ENCODE peak calls at places on chromosome 7, in eight cellular contexts. One of them, this sample, is unnamed. For H3K4me1, the result is how much of the 10 kb centered on the place peaks cover.

GRCh38 chr7:152699101-152699500 is 23.2 kb upstream of the XRCC2 start:
- DNase-seq in colonic mucosa: no peak
- DNase-seq in IMR-90: no peak
- DNase-seq in A549: no peak
- DNase-seq in fibroblast of lung: no peak
- DNase-seq in thoracic aorta: no peak
- DNase-seq in HCT116: no peak
- DNase-seq in body of pancreas: no peak
- DNase-seq in this sample: no peak

GRCh38 chr7:122340427-122340826 is 35.9 kb upstream of the FEZF1 start:
- DNase-seq in colonic mucosa: no peak
- DNase-seq in IMR-90: no peak
- DNase-seq in A549: no peak
- DNase-seq in fibroblast of lung: no peak
- DNase-seq in thoracic aorta: no peak
- DNase-seq in HCT116: no peak
- DNase-seq in body of pancreas: no peak
- DNase-seq in this sample: no peak

GRCh38 chr7:72275412-72276070 is 136.6 kb downstream of the CALN1 start:
- DNase-seq in colonic mucosa: no peak
- DNase-seq in IMR-90: no peak
- DNase-seq in A549: no peak
- DNase-seq in fibroblast of lung: no peak
- DNase-seq in thoracic aorta: no peak
- DNase-seq in HCT116: no peak
- DNase-seq in body of pancreas: no peak
- DNase-seq in this sample: no peak

GRCh38 chr7:142455392-142455791 is 197.5 kb upstream of the PRSS58 start:
- DNase-seq in colonic mucosa: no peak
- DNase-seq in IMR-90: no peak
- DNase-seq in A549: no peak
- DNase-seq in fibroblast of lung: no peak
- DNase-seq in thoracic aorta: no peak
- DNase-seq in HCT116: no peak
- DNase-seq in body of pancreas: no peak
- DNase-seq in this sample: no peak

GRCh38 chr7:155918720-155919399 is 106.6 kb upstream of the SHH start:
- DNase-seq in colonic mucosa: peak
- DNase-seq in IMR-90: peak
- DNase-seq in A549: peak
- DNase-seq in fibroblast of lung: peak
- DNase-seq in thoracic aorta: no peak
- DNase-seq in HCT116: peak
- DNase-seq in body of pancreas: peak
- DNase-seq in this sample: peak

GRCh38 chr7:3301831-3302618 is 973 bp downstream of the SDK1 start:
- DNase-seq in colonic mucosa: no peak
- DNase-seq in IMR-90: peak
- DNase-seq in A549: peak
- DNase-seq in fibroblast of lung: peak
- DNase-seq in thoracic aorta: no peak
- DNase-seq in HCT116: no peak
- DNase-seq in body of pancreas: peak
- DNase-seq in this sample: peak

GRCh38 chr7:68613405-68613804 is 984.9 kb upstream of the AUTS2 start:
- DNase-seq in colonic mucosa: no peak
- DNase-seq in IMR-90: no peak
- DNase-seq in A549: no peak
- DNase-seq in fibroblast of lung: peak
- DNase-seq in thoracic aorta: no peak
- DNase-seq in HCT116: no peak
- DNase-seq in body of pancreas: no peak
- DNase-seq in this sample: no peak

GRCh38 chr7:41110186-41110585 is 592.7 kb downstream of the INHBA start:
- DNase-seq in colonic mucosa: no peak
- DNase-seq in IMR-90: peak
- DNase-seq in A549: no peak
- DNase-seq in fibroblast of lung: peak
- DNase-seq in thoracic aorta: no peak
- DNase-seq in HCT116: no peak
- DNase-seq in body of pancreas: no peak
- DNase-seq in this sample: no peak

GRCh38 chr7:103338864-103339263 is 5.7 kb downstream of the DNAJC2 start:
- DNase-seq in colonic mucosa: no peak
- DNase-seq in IMR-90: no peak
- DNase-seq in A549: no peak
- DNase-seq in fibroblast of lung: no peak
- DNase-seq in thoracic aorta: no peak
- DNase-seq in HCT116: no peak
- DNase-seq in body of pancreas: no peak
- DNase-seq in this sample: no peak

GRCh38 chr7:38548605-38549004 is 82.6 kb downstream of the AMPH start:
- DNase-seq in colonic mucosa: peak
- DNase-seq in IMR-90: no peak
- DNase-seq in A549: no peak
- DNase-seq in fibroblast of lung: no peak
- DNase-seq in thoracic aorta: no peak
- DNase-seq in HCT116: no peak
- DNase-seq in body of pancreas: no peak
- DNase-seq in this sample: no peak

GRCh38 chr7:28685660-28686417 is 272.3 kb downstream of the TRIL start:
- DNase-seq in colonic mucosa: peak
- DNase-seq in IMR-90: peak
- DNase-seq in A549: peak
- DNase-seq in fibroblast of lung: peak
- DNase-seq in thoracic aorta: peak
- DNase-seq in HCT116: peak
- DNase-seq in body of pancreas: peak
- DNase-seq in this sample: peak

GRCh38 chr7:47622946-47623640 is 41.2 kb upstream of the TNS3 start:
- DNase-seq in colonic mucosa: no peak
- DNase-seq in IMR-90: peak
- DNase-seq in A549: peak
- DNase-seq in fibroblast of lung: peak
- DNase-seq in thoracic aorta: no peak
- DNase-seq in HCT116: no peak
- DNase-seq in body of pancreas: peak
- DNase-seq in this sample: peak

GRCh38 chr7:77746164-77746823 is 50.0 kb downstream of the RSBN1L start:
- DNase-seq in colonic mucosa: no peak
- DNase-seq in IMR-90: no peak
- DNase-seq in A549: no peak
- DNase-seq in fibroblast of lung: no peak
- DNase-seq in thoracic aorta: no peak
- DNase-seq in HCT116: no peak
- DNase-seq in body of pancreas: no peak
- DNase-seq in this sample: no peak

GRCh38 chr7:32761451-32762320 is 129.9 kb downstream of the KBTBD2 start:
- DNase-seq in colonic mucosa: no peak
- DNase-seq in IMR-90: no peak
- DNase-seq in A549: no peak
- DNase-seq in fibroblast of lung: peak
- DNase-seq in thoracic aorta: no peak
- DNase-seq in HCT116: no peak
- DNase-seq in body of pancreas: no peak
- DNase-seq in this sample: no peak

GRCh38 chr7:66921918-66922486 is 977 bp downstream of the TMEM248 start:
- DNase-seq in colonic mucosa: peak
- DNase-seq in IMR-90: no peak
- DNase-seq in A549: no peak
- DNase-seq in fibroblast of lung: peak
- DNase-seq in thoracic aorta: no peak
- DNase-seq in HCT116: no peak
- DNase-seq in body of pancreas: no peak
- DNase-seq in this sample: peak

GRCh38 chr7:38878694-38879457 is 30.1 kb downstream of the VPS41 start:
- DNase-seq in colonic mucosa: no peak
- DNase-seq in IMR-90: no peak
- DNase-seq in A549: no peak
- DNase-seq in fibroblast of lung: no peak
- DNase-seq in thoracic aorta: no peak
- DNase-seq in HCT116: no peak
- DNase-seq in body of pancreas: no peak
- DNase-seq in this sample: no peak

GRCh38 chr7:53383131-53383530 is 347.7 kb downstream of the POM121L12 start:
- DNase-seq in colonic mucosa: no peak
- DNase-seq in IMR-90: no peak
- DNase-seq in A549: no peak
- DNase-seq in fibroblast of lung: peak
- DNase-seq in thoracic aorta: no peak
- DNase-seq in HCT116: no peak
- DNase-seq in body of pancreas: no peak
- DNase-seq in this sample: no peak

GRCh38 chr7:158279539-158280466 is 307.8 kb downstream of the PTPRN2 start:
- DNase-seq in colonic mucosa: no peak
- DNase-seq in IMR-90: no peak
- DNase-seq in A549: no peak
- DNase-seq in fibroblast of lung: no peak
- DNase-seq in thoracic aorta: no peak
- DNase-seq in HCT116: no peak
- DNase-seq in body of pancreas: no peak
- DNase-seq in this sample: no peak

DNA sequence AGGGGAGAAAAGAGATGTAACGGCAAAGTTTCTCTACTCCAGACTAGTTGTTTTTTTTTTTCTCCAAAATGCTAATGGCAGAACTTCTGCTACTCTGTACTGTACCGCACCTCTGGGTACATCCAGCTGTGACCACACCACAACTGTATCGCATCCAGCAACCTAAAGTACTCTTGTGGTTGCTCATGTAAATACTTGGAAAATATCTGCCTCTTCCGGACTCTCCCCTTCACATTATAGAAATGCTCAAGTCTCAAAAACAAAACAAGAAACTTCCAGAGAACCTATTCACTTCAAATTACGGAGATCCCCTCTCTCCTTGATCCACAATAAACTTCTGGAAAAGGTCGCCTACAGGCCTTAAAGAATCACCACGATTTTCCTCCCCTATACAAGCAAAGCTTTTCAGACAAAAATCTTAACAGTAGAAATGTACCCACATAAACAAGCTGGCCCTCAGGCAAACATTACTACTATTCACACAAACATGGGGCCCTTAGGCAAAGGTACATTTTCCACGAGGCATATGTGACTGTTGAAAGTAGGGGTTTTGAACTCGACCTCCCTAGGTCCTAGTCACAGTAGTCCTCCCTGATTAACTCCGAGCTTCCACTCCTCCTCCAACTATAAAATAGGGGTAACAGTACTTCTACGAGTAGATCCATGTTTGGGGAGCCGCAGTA is 222.9 kb upstream of the MKLN1 start:
- DNase-seq in colonic mucosa: no peak
- DNase-seq in IMR-90: peak
- DNase-seq in A549: no peak
- DNase-seq in fibroblast of lung: peak
- DNase-seq in thoracic aorta: no peak
- DNase-seq in HCT116: no peak
- DNase-seq in body of pancreas: no peak
- DNase-seq in this sample: no peak
- H3K4me1 ChIP-seq in colonic mucosa: under half
- H3K4me1 ChIP-seq in IMR-90: under half
- H3K4me1 ChIP-seq in A549: under half
- H3K4me1 ChIP-seq in fibroblast of lung: under half
- H3K4me1 ChIP-seq in thoracic aorta: under half
- H3K4me1 ChIP-seq in HCT116: under half
- H3K4me1 ChIP-seq in body of pancreas: under half
- H3K4me1 ChIP-seq in this sample: under half

GRCh38 chr7:4631664-4632171 is 50.4 kb upstream of the FOXK1 start:
- DNase-seq in colonic mucosa: peak
- DNase-seq in IMR-90: peak
- DNase-seq in A549: peak
- DNase-seq in fibroblast of lung: peak
- DNase-seq in thoracic aorta: peak
- DNase-seq in HCT116: peak
- DNase-seq in body of pancreas: peak
- DNase-seq in this sample: peak
- TF ChIP-seq CTCF in colonic mucosa: peak
- TF ChIP-seq CTCF in IMR-90: peak
- TF ChIP-seq CTCF in A549: peak
- TF ChIP-seq CTCF in fibroblast of lung: peak
- TF ChIP-seq CTCF in thoracic aorta: peak
- TF ChIP-seq CTCF in HCT116: peak
- TF ChIP-seq CTCF in body of pancreas: peak
- TF ChIP-seq CTCF in this sample: peak

GRCh38 chr7:25859412-25859704 is 292.6 kb upstream of the NFE2L3 start:
- DNase-seq in colonic mucosa: no peak
- DNase-seq in IMR-90: no peak
- DNase-seq in A549: no peak
- DNase-seq in fibroblast of lung: no peak
- DNase-seq in thoracic aorta: no peak
- DNase-seq in HCT116: no peak
- DNase-seq in body of pancreas: no peak
- DNase-seq in this sample: no peak

GRCh38 chr7:25859732-25860131 is 292.3 kb upstream of the NFE2L3 start:
- DNase-seq in colonic mucosa: no peak
- DNase-seq in IMR-90: no peak
- DNase-seq in A549: no peak
- DNase-seq in fibroblast of lung: no peak
- DNase-seq in thoracic aorta: no peak
- DNase-seq in HCT116: no peak
- DNase-seq in body of pancreas: no peak
- DNase-seq in this sample: no peak

GRCh38 chr7:25860206-25860881 is 291.7 kb upstream of the NFE2L3 start:
- DNase-seq in colonic mucosa: no peak
- DNase-seq in IMR-90: peak
- DNase-seq in A549: no peak
- DNase-seq in fibroblast of lung: no peak
- DNase-seq in thoracic aorta: no peak
- DNase-seq in HCT116: no peak
- DNase-seq in body of pancreas: no peak
- DNase-seq in this sample: peak

GRCh38 chr7:25861704-25862253 is 290.2 kb upstream of the NFE2L3 start:
- DNase-seq in colonic mucosa: no peak
- DNase-seq in IMR-90: no peak
- DNase-seq in A549: no peak
- DNase-seq in fibroblast of lung: no peak
- DNase-seq in thoracic aorta: no peak
- DNase-seq in HCT116: no peak
- DNase-seq in body of pancreas: no peak
- DNase-seq in this sample: no peak

DNA sequence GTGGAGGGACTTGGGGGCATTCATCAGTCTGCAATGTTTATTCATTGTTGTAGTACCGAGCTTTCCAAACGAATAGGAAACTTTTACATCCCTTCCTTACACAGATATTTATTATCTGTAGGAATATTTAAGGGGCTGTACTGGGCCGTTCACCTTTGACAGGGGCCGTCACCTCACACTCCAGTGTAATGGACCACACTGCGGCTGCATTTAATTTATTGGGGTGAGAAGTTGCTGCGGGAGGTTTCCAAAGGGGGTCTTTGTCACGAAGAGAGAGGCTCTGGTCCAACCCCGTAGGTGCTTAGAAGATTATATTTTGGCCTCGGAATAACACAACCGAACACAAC is 291.1 kb upstream of the NFE2L3 start:
- DNase-seq in colonic mucosa: no peak
- DNase-seq in IMR-90: no peak
- DNase-seq in A549: no peak
- DNase-seq in fibroblast of lung: no peak
- DNase-seq in thoracic aorta: no peak
- DNase-seq in HCT116: no peak
- DNase-seq in body of pancreas: no peak
- DNase-seq in this sample: no peak
- H3K4me1 ChIP-seq in colonic mucosa: under half
- H3K4me1 ChIP-seq in IMR-90: under half
- H3K4me1 ChIP-seq in A549: under half
- H3K4me1 ChIP-seq in fibroblast of lung: under half
- H3K4me1 ChIP-seq in thoracic aorta: under half
- H3K4me1 ChIP-seq in HCT116: under half
- H3K4me1 ChIP-seq in body of pancreas: under half
- H3K4me1 ChIP-seq in this sample: under half

GRCh38 chr7:98703916-98704315 is 86.8 kb downstream of the NPTX2 start:
- DNase-seq in colonic mucosa: no peak
- DNase-seq in IMR-90: no peak
- DNase-seq in A549: no peak
- DNase-seq in fibroblast of lung: no peak
- DNase-seq in thoracic aorta: no peak
- DNase-seq in HCT116: no peak
- DNase-seq in body of pancreas: no peak
- DNase-seq in this sample: no peak
- TF ChIP-seq CTCF in colonic mucosa: no peak
- TF ChIP-seq CTCF in IMR-90: no peak
- TF ChIP-seq CTCF in A549: no peak
- TF ChIP-seq CTCF in fibroblast of lung: no peak
- TF ChIP-seq CTCF in thoracic aorta: no peak
- TF ChIP-seq CTCF in HCT116: no peak
- TF ChIP-seq CTCF in body of pancreas: no peak
- TF ChIP-seq CTCF in this sample: no peak